ENCODE peak calls at places on chromosomes 1 and 21, in seven cellular contexts. A is activated T-cell treated with anti-CD3 and anti-CD28 coated beads, Interleukin-2, amount 50 U/mL, for 72 hours; O is activated T-helper 9 cell treated with anti-CD3 and anti-CD28 coated beads, Interleukin-2, amount 50 U/mL, for 16 hours; K is uterus; E is OCI-LY7; L is neural crest cell; H is left ventricle myocardium inferior. Z is an unnamed sample.

GRCh38 chr1:56417636-56418035 is 161.7 kb downstream of the PLPP3 start:
- DNase-seq in K (no peak), A (no peak), L (no peak), H (no peak), O (no peak), E (no peak), Z (no peak)

GRCh38 chr1:52672946-52673345 is 25.2 kb downstream of the COA7 start:
- DNase-seq in L (no peak), K (no peak), A (no peak), O (no peak), H (peak; percentile 28), E (no peak), Z (no peak)

GRCh38 chr1:93200714-93201113 is 20.2 kb downstream of the CCDC18 start:
- DNase-seq in H (no peak), O (no peak), E (no peak), A (no peak), K (no peak), L (no peak), Z (no peak)

GRCh38 chr1:23101101-23101827 is 67.4 kb downstream of the LUZP1 start:
- DNase-seq in O (no peak), K (no peak), H (no peak), E (no peak), L (no peak), A (no peak), Z (no peak)

GRCh38 chr1:34131396-34132160 is 33.5 kb downstream of the CSMD2 start:
- DNase-seq in A (no peak), L (no peak), K (no peak), O (no peak), E (no peak), H (no peak), Z (no peak)

GRCh38 chr21:46226146-46226545 is 2.4 kb downstream of the LSS start:
- DNase-seq in E (no peak), H (no peak), A (no peak), L (no peak), O (no peak), K (no peak), Z (no peak)

GRCh38 chr1:222310830-222311229 is 237.1 kb downstream of the HHIPL2 start:
- DNase-seq in K (no peak), E (no peak), A (no peak), L (no peak), O (peak; percentile 4), H (peak; percentile 34), Z (peak; percentile 44)

GRCh38 chr1:213727853-213728592 is 259.8 kb upstream of the PROX1 start:
- DNase-seq in K (no peak), E (no peak), O (no peak), H (no peak), A (no peak), L (no peak), Z (no peak)

GRCh38 chr21:39575778-39576177 is 37.0 kb upstream of the B3GALT5 start:
- DNase-seq in K (no peak), L (no peak), H (no peak), O (no peak), A (no peak), E (no peak), Z (no peak)

GRCh38 chr1:203593723-203594122 is 32.9 kb upstream of the ATP2B4 start:
- DNase-seq in E (peak; percentile 53), K (no peak), A (peak; percentile 63), L (no peak), H (no peak), O (peak; percentile 38), Z (no peak)

GRCh38 chr21:46661211-46661625 is 25.7 kb downstream of the PRMT2 start:
- DNase-seq in L (peak; percentile 48), K (peak; percentile 55), E (peak; percentile 55), A (peak; percentile 47), O (peak; percentile 41), H (peak; percentile 60), Z (peak; percentile 74)

GRCh38 chr1:112674440-112674985 is at the start of gene MOV10:
- DNase-seq in A (peak; percentile 72), H (peak; percentile 81), L (peak; percentile 53), K (peak; percentile 71), E (peak; percentile 63), O (peak; percentile 25), Z (peak; percentile 87)

GRCh38 chr1:39614488-39614887 is 25.0 kb downstream of the HEYL start:
- DNase-seq in H (no peak), E (no peak), K (no peak), O (no peak), A (no peak), L (no peak), Z (no peak)

GRCh38 chr1:110294308-110294707 is 44.9 kb upstream of the RBM15 start:
- DNase-seq in O (no peak), H (no peak), A (no peak), E (no peak), L (no peak), K (no peak), Z (no peak)

GRCh38 chr1:26889580-26890466 is at the start of gene GPN2:
- DNase-seq in L (peak; percentile 60), A (peak; percentile 85), O (peak; percentile 68), K (peak; percentile 64), H (peak; percentile 80), E (peak; percentile 87), Z (peak; percentile 89)

GRCh38 chr1:99469641-99470040 is 176.3 kb upstream of the PALMD start:
- DNase-seq in K (no peak), L (no peak), A (no peak), E (no peak), O (no peak), H (no peak), Z (no peak)

GRCh38 chr1:147897030-147897756 is 5.4 kb upstream of the GJA8 start:
- DNase-seq in H (no peak), A (no peak), L (no peak), E (no peak), O (no peak), K (no peak), Z (no peak)

GRCh38 chr1:226672217-226672838 is 66.8 kb downstream of the ITPKB start:
- DNase-seq in O (no peak), K (no peak), E (no peak), A (no peak), H (no peak), L (no peak), Z (no peak)

GRCh38 chr1:173481195-173481772 is 4.1 kb downstream of the PRDX6 start:
- DNase-seq in H (peak; percentile 25), E (no peak), K (no peak), L (no peak), A (no peak), O (no peak), Z (peak; percentile 46)

GRCh38 chr1:182446033-182446669 is 3.8 kb upstream of the RGSL1 start:
- DNase-seq in L (peak; percentile 35), E (peak; percentile 67), H (no peak), K (no peak), O (no peak), A (peak; percentile 43), Z (no peak)

GRCh38 chr21:27244356-27244755 is 277.5 kb upstream of the ADAMTS5 start:
- DNase-seq in K (no peak), L (no peak), H (no peak), O (no peak), A (no peak), E (no peak), Z (no peak)

GRCh38 chr1:22263359-22263758 is 120.5 kb upstream of the WNT4 start:
- DNase-seq in O (no peak), H (no peak), A (no peak), K (no peak), E (no peak), L (no peak), Z (no peak)

GRCh38 chr1:230868736-230869385 is 540 bp upstream of the C1orf198 start:
- DNase-seq in L (peak; percentile 59), E (peak; percentile 23), H (peak; percentile 57), A (no peak), O (peak; percentile 2), K (no peak), Z (peak; percentile 75)

GRCh38 chr1:177228721-177229088 is 57.9 kb downstream of the BRINP2 start:
- DNase-seq in L (no peak), E (no peak), K (no peak), H (no peak), A (no peak), O (no peak), Z (no peak)

GRCh38 chr1:13737388-13737787 is 37.4 kb downstream of the PRDM2 start:
- DNase-seq in E (no peak), K (no peak), O (no peak), L (no peak), H (no peak), A (no peak), Z (no peak)

GRCh38 chr1:157773723-157774350 is 3.1 kb downstream of the FCRL2 start:
- DNase-seq in O (no peak), K (no peak), H (no peak), L (no peak), E (peak; percentile 88), A (no peak), Z (no peak)